ENCODE peak calls at places on chromosome 2, in four cellular contexts. Y is stimulated activated CD8-positive, alpha-beta memory T cell treated with anti-CD3 and anti-CD28 coated beads, Interleukin-7, amount 100 ng/mL, for 24 hours; Q is K562; T is fibroblast of lung. J is an unnamed sample.
A peak's percentile ranks its signal among the peaks of the same experiment; 100 is the strongest.

GRCh38 chr2:106053116-106053515 is 141.0 kb downstream of the UXS1 start:
- DNase-seq in Q (no peak), T (peak; percentile 25), Y (no peak), J (no peak)

GRCh38 chr2:229888031-229888430 is 33.8 kb downstream of the TRIP12 start:
- DNase-seq in T (no peak), Q (no peak), Y (no peak), J (no peak)

GRCh38 chr2:18803141-18803540 is 213.8 kb upstream of the NT5C1B start:
- DNase-seq in T (no peak), Y (no peak), Q (no peak), J (no peak)

GRCh38 chr2:12679550-12680072 is 37.1 kb upstream of the TRIB2 start:
- DNase-seq in Q (no peak), T (no peak), Y (no peak), J (no peak)

GRCh38 chr2:74416721-74417120 is 4.7 kb downstream of the C2orf81 start:
- DNase-seq in T (no peak), Y (no peak), Q (peak; percentile 55), J (no peak)

GRCh38 chr2:241070811-241071676 is 31.0 kb downstream of the MTERF4 start:
- DNase-seq in Q (no peak), T (no peak), Y (no peak), J (no peak)

GRCh38 chr2:54208364-54209240 is 47.4 kb downstream of the TSPYL6 start:
- DNase-seq in Q (no peak), T (peak; percentile 74), Y (no peak), J (no peak)

GRCh38 chr2:172855588-172855987 is 119.9 kb downstream of the RAPGEF4 start:
- DNase-seq in Q (no peak), T (no peak), Y (no peak), J (no peak)

GRCh38 chr2:61162721-61163120 is 733 bp downstream of the C2orf74 start:
- DNase-seq in Q (no peak), T (no peak), Y (no peak), J (no peak)

J was measured in GM12864.